ENCODE peak calls at places on chromosomes 16 and 17, in ten cellular contexts. P is cardiac muscle cell, F is choroid plexus epithelial cell, J is GM12878, D is mammary epithelial cell, M is uterus, C is cardiac fibroblast, O is fibroblast of the aortic adventitia, W is lower leg skin, X is IMR-90. V is an unnamed sample.
A peak's percentile ranks its signal among the peaks of the same experiment; 100 is the strongest.

GRCh38 chr17:38658741-38659345 is 15.9 kb downstream of the EPOP start:
- DNase-seq in M (no peak), W (no peak), X (no peak), D (no peak), J (no peak), C (no peak), O (no peak), P (no peak), F (no peak), V (no peak)

GRCh38 chr17:57357830-57358426 is 101.6 kb downstream of the MSI2 start:
- DNase-seq in D (peak; percentile 84), J (peak; percentile 87), M (no peak), O (no peak), X (no peak), P (no peak), W (no peak), C (no peak), F (no peak), V (no peak)

GRCh38 chr17:7213895-7214299 is 5.7 kb downstream of the DLG4 start:
- DNase-seq in J (no peak), P (peak; percentile 91), O (peak; percentile 69), D (peak; percentile 75), X (peak; percentile 73), M (peak; percentile 87), W (peak; percentile 57), F (peak; percentile 89), C (peak; percentile 87), V (no peak)

GRCh38 chr16:19170043-19170655 is 2.1 kb downstream of the SYT17 start:
- DNase-seq in C (no peak), P (no peak), M (no peak), O (no peak), W (no peak), X (no peak), D (no peak), F (no peak), J (no peak), V (no peak)

GRCh38 chr17:76697702-76698465 is 12.9 kb downstream of the MXRA7 start:
- DNase-seq in J (no peak), D (no peak), M (no peak), P (peak; percentile 86), C (peak; percentile 67), O (peak; percentile 79), W (no peak), X (peak; percentile 60), F (no peak), V (no peak)

GRCh38 chr16:84868829-84869457 is 49.2 kb downstream of the CRISPLD2 start:
- DNase-seq in J (no peak), X (no peak), D (no peak), M (no peak), F (no peak), O (no peak), W (no peak), C (no peak), P (no peak), V (no peak)

GRCh38 chr16:31071861-31072260 is 2.2 kb downstream of the ZNF668 start:
- DNase-seq in C (peak; percentile 58), D (peak; percentile 12), J (no peak), O (peak; percentile 89), W (no peak), X (peak; percentile 94), P (no peak), M (no peak), F (peak; percentile 35), V (peak; percentile 76)

GRCh38 chr17:51000835-51001638 is 119.6 kb downstream of the SPAG9 start:
- DNase-seq in F (peak; percentile 90), X (peak; percentile 78), C (peak; percentile 87), M (no peak), P (peak; percentile 73), D (peak; percentile 44), W (no peak), O (peak; percentile 90), J (peak; percentile 27), V (peak; percentile 60)

GRCh38 chr16:53745126-53745525 is 41.2 kb downstream of the FTO start:
- DNase-seq in O (peak; percentile 76), M (no peak), F (no peak), P (no peak), W (peak; percentile 31), D (peak; percentile 70), J (no peak), C (peak; percentile 59), X (no peak), V (peak; percentile 43)

GRCh38 chr17:31469959-31470358 is 78.5 kb downstream of the RAB11FIP4 start:
- DNase-seq in F (no peak), C (no peak), P (peak; percentile 28), D (no peak), J (no peak), X (no peak), O (no peak), M (no peak), W (no peak), V (no peak)

GRCh38 chr17:38512473-38513058 is 84.3 kb downstream of the ARHGAP23 start:
- DNase-seq in D (no peak), J (no peak), X (no peak), W (no peak), M (no peak), F (peak; percentile 7), C (no peak), P (no peak), O (no peak), V (no peak)

GRCh38 chr16:27475561-27475960 is 73.6 kb downstream of the IL21R start:
- DNase-seq in P (no peak), M (no peak), O (peak; percentile 79), X (peak; percentile 95), D (peak; percentile 27), J (no peak), C (peak; percentile 69), F (peak; percentile 94), W (no peak), V (peak; percentile 63)

GRCh38 chr16:50530277-50531236 is 17.6 kb upstream of the NKD1 start:
- DNase-seq in M (no peak), C (no peak), W (no peak), O (no peak), P (no peak), F (no peak), D (peak; percentile 69), J (no peak), X (no peak), V (no peak)
- H3K4me3 ChIP-seq in M (no peak overlapping the region), C (no peak overlapping the region), W (no peak overlapping the region), O (no peak overlapping the region), P (no peak overlapping the region), F (no peak overlapping the region), D (no peak overlapping the region), J (no peak overlapping the region), X (no peak overlapping the region), V (no peak overlapping the region)

GRCh38 chr17:15216481-15216880 is 48.6 kb downstream of the PMP22 start:
- DNase-seq in W (no peak), C (no peak), J (no peak), O (no peak), P (no peak), F (no peak), X (no peak), D (no peak), M (no peak), V (no peak)

GRCh38 chr17:15210247-15210646 is 54.9 kb downstream of the PMP22 start:
- DNase-seq in D (no peak), M (no peak), C (no peak), O (no peak), J (no peak), F (no peak), X (no peak), P (no peak), W (no peak), V (no peak)

DNA sequence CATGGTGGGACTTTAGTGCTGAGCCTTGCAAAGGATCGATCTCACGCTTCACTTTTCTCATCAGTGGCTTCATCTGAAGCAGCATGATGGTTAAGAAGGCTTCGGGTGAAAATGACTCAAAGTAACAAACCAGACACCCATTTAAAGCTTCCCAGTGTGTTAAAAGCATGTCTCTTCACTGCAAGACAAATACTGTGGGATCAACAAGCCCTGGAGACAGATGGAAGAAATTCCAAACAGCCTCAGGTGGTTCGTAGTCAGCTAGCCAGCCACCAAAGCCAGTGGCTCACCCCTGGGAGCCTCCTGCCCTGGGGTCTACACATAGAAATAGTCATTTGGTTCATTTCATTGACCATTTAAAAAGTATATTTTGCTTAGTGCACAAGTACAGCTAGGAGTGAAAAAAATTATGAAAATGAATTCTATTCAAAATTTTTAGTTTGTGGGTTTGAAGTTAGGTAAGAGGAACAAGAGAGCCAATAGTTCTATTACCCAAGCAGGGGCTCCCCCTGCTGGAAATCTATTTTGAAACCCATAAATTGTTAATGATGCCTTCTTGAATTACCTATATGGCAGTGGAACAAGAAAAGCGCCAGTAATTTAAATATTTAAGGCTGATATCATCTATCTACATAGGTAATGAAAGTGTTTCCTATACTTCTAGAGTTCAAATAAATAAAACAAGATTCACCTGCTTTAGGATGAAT is 51.6 kb downstream of the PMP22 start:
- DNase-seq in C (peak; percentile 24), J (no peak), O (peak; percentile 30), W (no peak), M (no peak), F (peak; percentile 67), D (no peak), X (peak; percentile 16), P (peak; percentile 55), V (peak; percentile 13)
- TF ChIP-seq CTCF in C (peak; percentile 31), J (no peak), O (peak; percentile 37), W (no peak), M (no peak), F (peak; percentile 60), D (peak; percentile 55), X (peak; percentile 40), P (peak; percentile 44), V (peak; percentile 55)

DNA sequence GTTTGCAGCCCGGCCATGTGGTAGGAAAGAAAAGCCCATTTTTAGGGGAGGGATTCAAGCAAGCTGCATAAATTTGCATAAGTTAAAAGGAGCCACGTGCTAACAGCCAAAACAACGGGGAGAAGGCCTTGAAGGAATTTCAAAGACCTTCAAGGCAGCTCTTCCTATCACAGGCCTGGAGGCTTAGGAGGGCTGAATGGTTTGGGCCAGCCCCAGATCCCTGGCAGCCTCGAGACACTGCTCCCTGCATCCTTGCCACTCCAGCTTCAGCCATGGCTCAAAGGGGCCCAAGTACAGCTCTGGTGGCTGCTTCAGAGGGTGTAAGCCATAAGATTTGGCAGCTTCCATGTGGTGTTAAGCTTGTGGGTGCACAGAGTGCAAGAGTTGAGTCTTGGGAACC is 22.6 kb downstream of the PRDM7 start:
- DNase-seq in J (no peak), M (no peak), W (no peak), F (no peak), D (no peak), O (no peak), P (no peak), C (no peak), X (no peak), V (no peak)
- H3K4me3 ChIP-seq in J (no peak overlapping the region), M (no peak overlapping the region), W (no peak overlapping the region), F (no peak overlapping the region), D (no peak overlapping the region), O (no peak overlapping the region), P (no peak overlapping the region), C (no peak overlapping the region), X (no peak overlapping the region), V (no peak overlapping the region)

DNA sequence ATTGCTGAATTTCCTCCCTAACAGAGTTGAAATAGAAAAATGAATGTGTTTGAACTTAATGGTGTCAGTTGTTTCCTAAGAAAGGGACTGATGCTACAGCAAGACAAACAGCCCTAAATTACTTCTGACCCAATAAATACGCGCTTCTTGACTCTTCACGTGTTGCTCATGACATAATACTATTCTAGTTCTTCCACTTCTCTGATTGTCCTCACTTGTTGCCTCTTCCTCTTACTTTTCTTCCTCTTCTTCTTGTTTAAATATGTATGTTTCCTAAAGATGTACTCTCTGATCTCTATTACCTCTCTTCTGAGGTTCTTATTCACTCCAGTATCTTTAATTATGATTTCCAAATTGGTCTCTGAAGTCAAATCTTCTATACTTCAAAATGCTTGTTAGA is 32.4 kb downstream of the RNF43 start:
- DNase-seq in C (no peak), F (no peak), O (no peak), P (no peak), M (no peak), D (no peak), J (no peak), X (no peak), W (no peak), V (no peak)
- TF ChIP-seq CTCF in C (no peak), F (no peak), O (no peak), P (no peak), M (no peak), D (no peak), J (no peak), X (no peak), W (no peak), V (no peak)